ENCODE peak calls at places on chromosomes 4 and X, in eight cellular contexts. C is HT1080, B is NCI-H1436 treated with DMSO at 0.1 percent for 48 hours, U is EL, H is EH, D is posterior vena cava, N is GM20000, M is HCT116. S is an unnamed sample.

GRCh38 chr4:137651128-137651527 is 118.8 kb upstream of the PCDH18 start:
- DNase-seq in N (no peak), M (no peak), D (no peak), U (peak), C (peak), H (peak), B (no peak), S (no peak)

GRCh38 chr4:712916-713632 is 7.4 kb downstream of the PCGF3 start:
- DNase-seq in N (no peak), C (no peak), U (no peak), D (no peak), H (no peak), M (no peak), B (no peak), S (no peak)

GRCh38 chr4:101865501-101866062 is 75.1 kb downstream of the BANK1 start:
- DNase-seq in H (peak), N (no peak), C (peak), B (no peak), U (peak), D (no peak), M (no peak), S (no peak)

GRCh38 chr4:15336410-15337184 is 91.2 kb upstream of the C1QTNF7 start:
- DNase-seq in U (peak), D (no peak), C (peak), H (peak), B (no peak), N (no peak), M (no peak), S (no peak)

GRCh38 chr4:24470681-24471622 is 113.4 kb downstream of the DHX15 start:
- DNase-seq in N (peak), C (peak), D (peak), M (no peak), B (no peak), U (peak), H (peak), S (no peak)

GRCh38 chrX:9597361-9598035 is 132.6 kb downstream of the TBL1X start:
- DNase-seq in M (no peak), N (no peak), D (no peak), B (no peak), H (no peak), U (no peak), C (no peak), S (no peak)

GRCh38 chrX:5236096-5236495 is 992.6 kb downstream of the NLGN4X start:
- DNase-seq in N (no peak), B (no peak), D (no peak), U (no peak), M (no peak), C (peak), H (no peak), S (no peak)

GRCh38 chr4:158229768-158230167 is 19.5 kb downstream of the TMEM144 start:
- DNase-seq in M (no peak), H (no peak), B (no peak), C (no peak), D (no peak), N (no peak), U (no peak), S (no peak)

GRCh38 chr4:76305033-76305687 is 1.4 kb upstream of the STBD1 start:
- DNase-seq in D (no peak), U (no peak), B (no peak), N (no peak), M (no peak), C (no peak), H (no peak), S (no peak)

GRCh38 chrX:110089656-110090404 is 86.9 kb downstream of the TMEM164 start:
- DNase-seq in U (no peak), B (no peak), M (no peak), C (no peak), D (no peak), N (no peak), H (no peak), S (no peak)

GRCh38 chr4:21949073-21949457 is 493 bp upstream of the KCNIP4 start:
- DNase-seq in C (peak), N (no peak), U (peak), H (peak), B (no peak), D (no peak), M (no peak), S (no peak)

GRCh38 chrX:49221868-49222267 is 11.3 kb downstream of the CACNA1F start:
- DNase-seq in H (no peak), M (no peak), N (no peak), C (no peak), D (no peak), B (no peak), U (no peak), S (no peak)

GRCh38 chr4:40301592-40301991 is 33.5 kb upstream of the CHRNA9 start:
- DNase-seq in N (peak), H (no peak), B (no peak), C (no peak), M (no peak), U (no peak), D (no peak), S (no peak)

GRCh38 chr4:70768301-70768948 is 46.7 kb downstream of the RUFY3 start:
- DNase-seq in D (no peak), M (no peak), H (peak), U (peak), N (no peak), C (no peak), B (no peak), S (no peak)

GRCh38 chr4:165927815-165928214 is 54.8 kb downstream of the TLL1 start:
- DNase-seq in D (no peak), B (no peak), N (no peak), U (no peak), H (no peak), C (peak), M (no peak), S (no peak)

GRCh38 chr4:8323947-8324555 is 54.5 kb downstream of the HTRA3 start:
- DNase-seq in M (no peak), B (no peak), U (peak), D (peak), N (no peak), H (peak), C (no peak), S (no peak)

GRCh38 chr4:98470831-98471230 is 187.6 kb downstream of the TSPAN5 start:
- DNase-seq in C (peak), N (no peak), D (no peak), U (peak), H (peak), M (no peak), B (no peak), S (no peak)

GRCh38 chr4:1192493-1193205 is 20.3 kb upstream of the SPON2 start:
- DNase-seq in M (no peak), B (no peak), N (no peak), U (no peak), C (no peak), D (peak), H (no peak), S (no peak)

GRCh38 chr4:181562399-181562798 is 680.8 kb upstream of the TENM3 start:
- DNase-seq in H (no peak), D (no peak), U (no peak), B (no peak), C (no peak), M (no peak), N (no peak), S (no peak)

GRCh38 chrX:133985164-133986007 is at the start of gene GPC3:
- DNase-seq in M (no peak), D (no peak), B (peak), C (no peak), H (peak), U (no peak), N (peak), S (no peak)

GRCh38 chrX:42437211-42437610 is 340.8 kb downstream of the PPP1R2C start:
- DNase-seq in N (no peak), D (no peak), C (no peak), M (no peak), B (no peak), H (no peak), U (no peak), S (no peak)

GRCh38 chr4:173170210-173170778 is 1.7 kb downstream of the GALNT7 start:
- DNase-seq in C (no peak), N (no peak), B (no peak), U (no peak), D (no peak), H (peak), M (no peak), S (no peak)

GRCh38 chrX:150729956-150730355 is 36.8 kb downstream of the MTMR1 start:
- DNase-seq in C (no peak), N (no peak), H (no peak), D (no peak), B (no peak), U (no peak), M (no peak), S (no peak)

GRCh38 chr4:174365018-174365587 is 81.4 kb downstream of the CEP44 start:
- DNase-seq in B (no peak), U (peak), H (peak), M (peak), N (peak), C (peak), D (no peak), S (no peak)

GRCh38 chrX:123753656-123754350 is 21.0 kb upstream of the THOC2 start:
- DNase-seq in M (no peak), N (no peak), H (no peak), U (no peak), B (no peak), D (no peak), C (no peak), S (no peak)

GRCh38 chr4:118113220-118113619 is 78.9 kb downstream of the NDST3 start:
- DNase-seq in M (no peak), H (no peak), N (no peak), B (no peak), D (no peak), U (peak), C (no peak), S (no peak)

GRCh38 chr4:10117424-10118354 is 1.1 kb upstream of the WDR1 start:
- DNase-seq in B (no peak), M (no peak), H (peak), N (no peak), C (no peak), U (peak), D (no peak), S (no peak)

GRCh38 chrX:39772057-39772832 is 325.5 kb downstream of the BCOR start:
- DNase-seq in B (no peak), N (peak), D (no peak), C (peak), H (no peak), U (no peak), M (no peak), S (no peak)

GRCh38 chrX:153973127-153974002 is 811 bp downstream of the TMEM187 start:
- DNase-seq in N (no peak), H (no peak), M (no peak), C (no peak), U (no peak), B (peak), D (no peak), S (no peak)

GRCh38 chrX:1400731-1401471 is 9.0 kb upstream of the SLC25A6 start:
- DNase-seq in H (no peak), N (no peak), C (no peak), M (peak), B (no peak), D (peak), U (no peak), S (no peak)

GRCh38 chrX:40543661-40544328 is 37.0 kb upstream of the ATP6AP2 start:
- DNase-seq in B (no peak), U (peak), N (peak), M (peak), C (peak), D (no peak), H (peak), S (no peak)

GRCh38 chr4:10571896-10572295 is 112.7 kb downstream of the CLNK start:
- DNase-seq in U (no peak), D (no peak), N (no peak), H (no peak), M (no peak), B (no peak), C (no peak), S (no peak)